ENCODE peak calls at places on chromosomes 4 and X, in four cellular contexts. One of them, this sample, is unnamed.

GRCh38 chrX:68658530-68658929 is 11.1 kb downstream of the STARD8 start:
- DNase-seq in left lung: no peak
- DNase-seq in body of pancreas: no peak
- DNase-seq in OCI-LY7: no peak
- DNase-seq in this sample: no peak

GRCh38 chr4:8698341-8699062 is 105.9 kb downstream of the CPZ start:
- DNase-seq in left lung: no peak
- DNase-seq in body of pancreas: no peak
- DNase-seq in OCI-LY7: no peak
- DNase-seq in this sample: no peak

GRCh38 chr4:37981844-37982720 is 21.9 kb downstream of the PTTG2 start:
- DNase-seq in left lung: no peak
- DNase-seq in body of pancreas: no peak
- DNase-seq in OCI-LY7: peak; percentile 57
- DNase-seq in this sample: no peak

GRCh38 chr4:2352729-2353221 is 65.7 kb downstream of the ZFYVE28 start:
- DNase-seq in left lung: no peak
- DNase-seq in body of pancreas: no peak
- DNase-seq in OCI-LY7: no peak
- DNase-seq in this sample: no peak

GRCh38 chr4:23718435-23718834 is 171.4 kb downstream of the PPARGC1A start:
- DNase-seq in left lung: no peak
- DNase-seq in body of pancreas: no peak
- DNase-seq in OCI-LY7: no peak
- DNase-seq in this sample: no peak

GRCh38 chrX:100975212-100975611 is 5.7 kb downstream of the ARL13A start:
- DNase-seq in left lung: no peak
- DNase-seq in body of pancreas: no peak
- DNase-seq in OCI-LY7: no peak
- DNase-seq in this sample: no peak

GRCh38 chrX:3811331-3812311 is 98.2 kb upstream of the PRKX start:
- DNase-seq in left lung: no peak
- DNase-seq in body of pancreas: peak; percentile 42
- DNase-seq in OCI-LY7: peak; percentile 58
- DNase-seq in this sample: peak; percentile 67

GRCh38 chrX:24149346-24150050 is at the start of gene ZFX:
- DNase-seq in left lung: peak; percentile 84
- DNase-seq in body of pancreas: peak; percentile 80
- DNase-seq in OCI-LY7: peak; percentile 58
- DNase-seq in this sample: peak; percentile 66

GRCh38 chr4:18684932-18685331 is 663.4 kb upstream of the LCORL start:
- DNase-seq in left lung: no peak
- DNase-seq in body of pancreas: no peak
- DNase-seq in OCI-LY7: no peak
- DNase-seq in this sample: no peak

GRCh38 chr4:150280081-150280950 is 202.1 kb downstream of the DCLK2 start:
- DNase-seq in left lung: no peak
- DNase-seq in body of pancreas: no peak
- DNase-seq in OCI-LY7: no peak
- DNase-seq in this sample: no peak

GRCh38 chr4:183492791-183493221 is 12.1 kb upstream of the ING2 start:
- DNase-seq in left lung: no peak
- DNase-seq in body of pancreas: no peak
- DNase-seq in OCI-LY7: no peak
- DNase-seq in this sample: no peak

GRCh38 chr4:154039435-154040061 is 250.7 kb upstream of the SFRP2 start:
- DNase-seq in left lung: no peak
- DNase-seq in body of pancreas: no peak
- DNase-seq in OCI-LY7: no peak
- DNase-seq in this sample: no peak

GRCh38 chrX:14927391-14927790 is 54.2 kb downstream of the MOSPD2 start:
- DNase-seq in left lung: no peak
- DNase-seq in body of pancreas: no peak
- DNase-seq in OCI-LY7: no peak
- DNase-seq in this sample: no peak

GRCh38 chr4:70522626-70523025 is 4.3 kb downstream of the AMTN start:
- DNase-seq in left lung: no peak
- DNase-seq in body of pancreas: no peak
- DNase-seq in OCI-LY7: no peak
- DNase-seq in this sample: no peak

GRCh38 chr4:30537462-30537861 is 182.7 kb upstream of the PCDH7 start:
- DNase-seq in left lung: no peak
- DNase-seq in body of pancreas: no peak
- DNase-seq in OCI-LY7: no peak
- DNase-seq in this sample: no peak

GRCh38 chr4:25953740-25954139 is 39.7 kb downstream of the SMIM20 start:
- DNase-seq in left lung: no peak
- DNase-seq in body of pancreas: no peak
- DNase-seq in OCI-LY7: no peak
- DNase-seq in this sample: no peak

GRCh38 chrX:153939573-153939972 is 4.7 kb upstream of the NAA10 start:
- DNase-seq in left lung: no peak
- DNase-seq in body of pancreas: no peak
- DNase-seq in OCI-LY7: no peak
- DNase-seq in this sample: no peak

GRCh38 chrX:32687379-32687778 is 524.0 kb downstream of the DMD start:
- DNase-seq in left lung: no peak
- DNase-seq in body of pancreas: no peak
- DNase-seq in OCI-LY7: no peak
- DNase-seq in this sample: no peak

GRCh38 chr4:158033416-158033863 is 139.4 kb downstream of the GASK1B start:
- DNase-seq in left lung: no peak
- DNase-seq in body of pancreas: peak; percentile 39
- DNase-seq in OCI-LY7: no peak
- DNase-seq in this sample: no peak

GRCh38 chr4:1323635-1324442 is 23.2 kb upstream of the UVSSA start:
- DNase-seq in left lung: no peak
- DNase-seq in body of pancreas: no peak
- DNase-seq in OCI-LY7: no peak
- DNase-seq in this sample: no peak

GRCh38 chr4:28799696-28800095 is 1920.5 kb upstream of the PCDH7 start:
- DNase-seq in left lung: no peak
- DNase-seq in body of pancreas: no peak
- DNase-seq in OCI-LY7: no peak
- DNase-seq in this sample: no peak

GRCh38 chr4:47109379-47109778 is 78.0 kb downstream of the GABRB1 start:
- DNase-seq in left lung: no peak
- DNase-seq in body of pancreas: no peak
- DNase-seq in OCI-LY7: no peak
- DNase-seq in this sample: no peak

GRCh38 chr4:182625193-182625592 is 292.0 kb downstream of the DCTD start:
- DNase-seq in left lung: no peak
- DNase-seq in body of pancreas: no peak
- DNase-seq in OCI-LY7: no peak
- DNase-seq in this sample: no peak

GRCh38 chrX:10821293-10821692 is 200.9 kb upstream of the MID1 start:
- DNase-seq in left lung: no peak
- DNase-seq in body of pancreas: no peak
- DNase-seq in OCI-LY7: no peak
- DNase-seq in this sample: no peak

GRCh38 chr4:67483868-67484602 is 61.3 kb downstream of the CENPC start:
- DNase-seq in left lung: no peak
- DNase-seq in body of pancreas: no peak
- DNase-seq in OCI-LY7: no peak
- DNase-seq in this sample: no peak

GRCh38 chr4:88284378-88285234 is at the start of gene PPM1K:
- DNase-seq in left lung: peak; percentile 100
- DNase-seq in body of pancreas: peak; percentile 100
- DNase-seq in OCI-LY7: peak; percentile 99
- DNase-seq in this sample: peak; percentile 93
- TF ChIP-seq CTCF in left lung: peak; percentile 37
- TF ChIP-seq CTCF in body of pancreas: no peak
- TF ChIP-seq CTCF in OCI-LY7: no peak
- TF ChIP-seq CTCF in this sample: no peak

GRCh38 chrX:49039598-49040375 is 3.4 kb downstream of the TFE3 start:
- DNase-seq in left lung: peak; percentile 86
- DNase-seq in body of pancreas: peak; percentile 73
- DNase-seq in OCI-LY7: peak; percentile 68
- DNase-seq in this sample: peak; percentile 53
- TF ChIP-seq CTCF in left lung: no peak
- TF ChIP-seq CTCF in body of pancreas: no peak
- TF ChIP-seq CTCF in OCI-LY7: no peak
- TF ChIP-seq CTCF in this sample: no peak

DNA sequence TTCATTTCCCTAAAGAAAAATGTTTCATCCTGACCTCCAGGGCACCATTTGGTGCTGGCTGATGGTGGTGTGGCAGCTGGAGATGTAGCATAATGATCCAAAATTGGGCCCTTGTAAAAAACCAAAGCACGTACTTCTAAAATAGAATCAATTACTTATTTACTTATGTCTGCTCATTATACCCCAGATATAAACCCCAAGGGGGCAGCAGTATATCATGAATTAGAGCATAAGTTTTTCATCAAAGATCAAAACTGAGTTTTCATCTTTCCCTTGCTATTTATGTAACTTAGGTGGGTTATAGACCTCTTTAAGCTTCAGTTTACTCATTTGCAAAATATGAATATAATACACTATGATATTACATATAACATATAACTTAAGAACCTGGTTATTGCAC is 241.1 kb downstream of the TACR3 start:
- DNase-seq in left lung: no peak
- DNase-seq in body of pancreas: no peak
- DNase-seq in OCI-LY7: no peak
- DNase-seq in this sample: no peak
- TF ChIP-seq CTCF in left lung: no peak
- TF ChIP-seq CTCF in body of pancreas: no peak
- TF ChIP-seq CTCF in OCI-LY7: no peak
- TF ChIP-seq CTCF in this sample: peak; percentile 30

DNA sequence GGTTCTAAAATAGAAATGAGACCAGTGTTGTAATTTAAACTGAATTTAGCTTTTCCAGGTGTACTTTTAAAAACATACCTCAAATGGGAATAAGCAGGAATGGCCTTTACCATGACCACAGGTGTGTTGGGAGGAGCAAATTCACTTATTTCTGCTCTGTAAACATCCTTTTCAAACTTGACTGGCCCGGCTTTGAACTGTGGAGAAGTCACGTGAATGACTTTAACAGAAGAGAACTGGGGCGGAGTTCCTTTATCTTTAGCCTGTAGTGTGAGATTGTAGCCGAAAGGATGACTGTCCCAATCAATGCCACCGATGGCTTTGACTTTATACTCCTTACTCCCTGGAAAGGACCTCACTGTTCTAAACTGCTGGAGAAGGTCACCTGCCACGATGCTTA is 15.1 kb downstream of the FAT1 start:
- DNase-seq in left lung: no peak
- DNase-seq in body of pancreas: no peak
- DNase-seq in OCI-LY7: no peak
- DNase-seq in this sample: no peak
- TF ChIP-seq CTCF in left lung: no peak
- TF ChIP-seq CTCF in body of pancreas: no peak
- TF ChIP-seq CTCF in OCI-LY7: no peak
- TF ChIP-seq CTCF in this sample: no peak

GRCh38 chr4:121070696-121071639 is 1.4 kb downstream of the NDNF start:
- DNase-seq in left lung: no peak
- DNase-seq in body of pancreas: peak; percentile 51
- DNase-seq in OCI-LY7: no peak
- DNase-seq in this sample: no peak
- TF ChIP-seq CTCF in left lung: no peak
- TF ChIP-seq CTCF in body of pancreas: peak; percentile 42
- TF ChIP-seq CTCF in OCI-LY7: no peak
- TF ChIP-seq CTCF in this sample: no peak

DNA sequence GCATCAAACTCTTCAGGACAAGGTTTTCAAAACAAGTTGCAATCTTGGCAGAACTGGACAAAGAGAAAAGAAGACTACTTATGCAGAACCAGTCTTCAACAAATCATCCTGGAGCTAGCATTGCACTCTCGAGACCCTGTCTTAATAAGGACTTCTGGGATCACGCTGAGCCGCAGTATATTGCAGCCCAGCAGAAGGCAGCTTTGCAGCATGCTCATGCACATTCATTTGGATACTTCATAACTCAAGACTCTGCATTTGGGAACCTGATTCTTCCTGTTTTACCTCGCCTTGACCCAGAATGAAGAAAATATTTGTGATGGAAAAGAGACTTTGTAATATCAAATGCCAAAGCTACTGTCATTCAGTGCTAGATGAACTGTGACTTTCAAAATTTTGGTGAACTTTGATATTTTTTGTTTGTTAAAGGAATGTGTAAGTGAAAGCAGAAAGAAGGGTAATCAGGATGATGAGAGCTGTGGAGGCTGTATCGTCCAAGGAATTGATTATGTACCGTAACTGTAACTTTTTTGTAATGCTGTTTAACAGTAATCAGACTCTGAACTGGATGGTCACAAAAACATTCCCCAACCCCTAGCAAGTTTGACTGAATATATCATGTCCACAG is 27.2 kb downstream of the HSPA4L start:
- DNase-seq in left lung: no peak
- DNase-seq in body of pancreas: no peak
- DNase-seq in OCI-LY7: no peak
- DNase-seq in this sample: no peak
- TF ChIP-seq CTCF in left lung: no peak
- TF ChIP-seq CTCF in body of pancreas: no peak
- TF ChIP-seq CTCF in OCI-LY7: no peak
- TF ChIP-seq CTCF in this sample: peak; percentile 31

GRCh38 chrX:120819126-120819525 is 56.5 kb downstream of the CT47B1 start:
- DNase-seq in left lung: no peak
- DNase-seq in body of pancreas: no peak
- DNase-seq in OCI-LY7: no peak
- DNase-seq in this sample: no peak
- TF ChIP-seq CTCF in left lung: no peak
- TF ChIP-seq CTCF in body of pancreas: no peak
- TF ChIP-seq CTCF in OCI-LY7: no peak
- TF ChIP-seq CTCF in this sample: no peak

DNA sequence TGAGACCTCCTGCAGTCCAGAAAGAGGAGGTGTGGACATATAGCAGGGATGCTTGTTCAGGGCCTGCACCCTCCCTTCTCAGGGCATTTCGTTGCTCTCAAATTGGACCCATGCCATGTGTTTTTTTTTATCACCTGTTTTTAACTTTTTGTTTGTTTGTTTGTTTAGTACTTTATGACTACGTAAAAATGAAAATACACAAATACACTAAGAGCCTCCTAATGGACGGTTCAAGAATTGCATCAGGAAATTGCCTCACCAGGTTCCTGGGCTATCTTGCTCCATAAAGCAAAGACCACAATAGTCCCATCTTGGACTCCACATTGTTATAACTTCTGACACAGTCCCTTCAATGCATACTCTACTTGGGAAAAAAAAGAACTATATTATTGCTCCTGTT is 1685.9 kb upstream of the TENM3 start:
- DNase-seq in left lung: no peak
- DNase-seq in body of pancreas: no peak
- DNase-seq in OCI-LY7: peak; percentile 2
- DNase-seq in this sample: peak; percentile 31
- TF ChIP-seq CTCF in left lung: no peak
- TF ChIP-seq CTCF in body of pancreas: no peak
- TF ChIP-seq CTCF in OCI-LY7: peak; percentile 72
- TF ChIP-seq CTCF in this sample: peak; percentile 56